ENCODE peak calls at places on chromosomes 16 and 17, in five cellular contexts. B, G, U, P and L are unnamed samples.
A peak's percentile ranks its signal among the peaks of the same experiment; 100 is the strongest.

GRCh38 chr16:27286446-27286845 is 17.9 kb upstream of the NSMCE1 start:
- DNase-seq in U (peak; percentile 97), B (no peak), P (no peak), G (no peak), L (no peak)

GRCh38 chr16:709651-710499 is 4.3 kb upstream of the FBXL16 start:
- DNase-seq in U (peak; percentile 92), G (no peak), P (no peak), B (no peak), L (peak; percentile 88)

GRCh38 chr17:43927101-43927935 is 15.0 kb downstream of the PPY start:
- DNase-seq in G (no peak), B (no peak), P (no peak), U (no peak), L (no peak)

GRCh38 chr17:54426287-54426886 is 474.3 kb upstream of the TOM1L1 start:
- DNase-seq in U (peak; percentile 5), P (no peak), G (no peak), B (peak; percentile 25), L (peak; percentile 15)

GRCh38 chr17:2416010-2416734 is 15.3 kb upstream of the MNT start:
- DNase-seq in G (peak; percentile 86), P (peak; percentile 93), U (peak; percentile 94), B (peak; percentile 81), L (peak; percentile 97)

GRCh38 chr16:30797670-30798309 is 10.8 kb upstream of the ZNF629 start:
- DNase-seq in B (peak; percentile 48), G (no peak), P (no peak), U (no peak), L (no peak)

GRCh38 chr17:17235212-17236174 is 1.5 kb downstream of the FLCN start:
- DNase-seq in B (no peak), U (peak; percentile 51), P (no peak), G (no peak), L (no peak)

GRCh38 chr16:49542391-49542891 is 168.8 kb downstream of the C16orf78 start:
- DNase-seq in P (no peak), G (no peak), B (no peak), U (peak; percentile 8), L (no peak)

GRCh38 chr16:8374586-8374985 is 215.7 kb downstream of the TMEM114 start:
- DNase-seq in P (no peak), B (no peak), G (no peak), U (peak; percentile 30), L (no peak)

GRCh38 chr17:43661699-43662431 is at the start of gene MEOX1:
- DNase-seq in G (no peak), U (peak; percentile 60), P (no peak), B (no peak), L (no peak)

GRCh38 chr17:19979917-19980770 is 2.5 kb upstream of the AKAP10 start:
- DNase-seq in U (peak; percentile 12), G (no peak), B (no peak), P (no peak), L (no peak)

GRCh38 chr17:17149520-17150449 is 56.3 kb downstream of the PLD6 start:
- DNase-seq in B (no peak), U (no peak), G (no peak), P (no peak), L (no peak)

GRCh38 chr16:68399456-68399855 is 48.9 kb downstream of the SMPD3 start:
- DNase-seq in B (no peak), G (no peak), P (no peak), U (no peak), L (no peak)

GRCh38 chr16:25198021-25198420 is 18.7 kb upstream of the AQP8 start:
- DNase-seq in P (no peak), G (no peak), B (no peak), U (peak; percentile 13), L (no peak)

GRCh38 chr16:1990336-1991134 is 765 bp downstream of the SYNGR3 start:
- DNase-seq in P (no peak), G (no peak), U (no peak), B (peak; percentile 58), L (no peak)

GRCh38 chr16:27721548-27722265 is 171.8 kb downstream of the KATNIP start:
- DNase-seq in P (no peak), B (no peak), U (peak; percentile 89), G (no peak), L (no peak)

GRCh38 chr17:19769946-19770652 is 22.0 kb upstream of the ALDH3A1 start:
- DNase-seq in P (peak; percentile 37), G (no peak), B (no peak), U (peak; percentile 14), L (no peak)

GRCh38 chr17:58786586-58787295 is 31.1 kb downstream of the PPM1E start:
- DNase-seq in G (no peak), P (no peak), B (no peak), U (peak; percentile 75), L (no peak)

GRCh38 chr16:79184464-79184863 is 416.1 kb downstream of the MAF start:
- DNase-seq in B (no peak), G (no peak), P (no peak), U (no peak), L (no peak)

GRCh38 chr17:45857977-45858708 is 13.5 kb downstream of the SPPL2C start:
- DNase-seq in P (no peak), U (peak; percentile 33), B (no peak), G (no peak), L (peak; percentile 45)

GRCh38 chr17:79627184-79627765 is 16.4 kb upstream of the RBFOX3 start:
- DNase-seq in B (no peak), G (no peak), P (peak; percentile 66), U (no peak), L (no peak)

GRCh38 chr17:64323774-64324173 is 60.7 kb upstream of the TEX2 start:
- DNase-seq in B (peak; percentile 47), G (no peak), P (no peak), U (no peak), L (no peak)
- TF ChIP-seq CTCF in B (no peak), G (no peak), P (no peak), U (no peak), L (no peak)

GRCh38 chr16:11575223-11575589 is 11.5 kb downstream of the LITAF start:
- DNase-seq in G (no peak), B (no peak), U (no peak), P (no peak), L (no peak)

GRCh38 chr16:11572301-11572995 is 14.3 kb downstream of the LITAF start:
- DNase-seq in U (no peak), B (no peak), P (no peak), G (peak; percentile 45), L (no peak)

GRCh38 chr16:11581677-11582076 is 5.0 kb downstream of the LITAF start:
- DNase-seq in B (no peak), P (no peak), U (no peak), G (no peak), L (no peak)

GRCh38 chr16:11580451-11581086 is 6.2 kb downstream of the LITAF start:
- DNase-seq in U (no peak), B (no peak), P (no peak), G (no peak), L (no peak)

GRCh38 chr16:11576427-11577289 is 10.1 kb downstream of the LITAF start:
- DNase-seq in B (peak; percentile 55), P (no peak), G (no peak), U (no peak), L (no peak)
- TF ChIP-seq CTCF in B (no peak), P (no peak), G (no peak), U (no peak), L (no peak)

DNA sequence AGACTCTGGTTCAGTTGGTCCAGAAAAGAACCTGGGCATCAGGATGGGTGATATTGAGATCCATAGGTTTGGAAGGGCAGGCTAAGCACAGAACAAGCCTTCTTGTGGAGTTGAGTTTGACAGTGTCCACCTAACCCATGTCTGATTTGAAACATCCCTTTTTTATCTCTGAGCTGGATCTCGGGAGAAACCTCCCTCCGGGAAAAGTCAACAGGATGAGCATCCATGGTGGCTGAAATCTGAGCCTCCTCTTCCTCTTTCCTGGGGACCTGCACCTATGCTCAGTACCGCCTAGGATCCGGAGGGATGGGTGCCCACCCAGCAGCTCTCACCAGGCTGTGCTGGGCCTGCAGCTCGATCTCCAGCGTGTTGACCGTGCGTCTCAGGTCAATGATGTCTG is 3.4 kb downstream of the KRT32 start:
- DNase-seq in B (no peak), G (no peak), P (no peak), U (no peak), L (no peak)
- TF ChIP-seq CTCF in B (no peak), G (no peak), P (no peak), U (no peak), L (no peak)

GRCh38 chr17:7173687-7174602 is 5.2 kb downstream of the ASGR1 start:
- DNase-seq in U (no peak), B (no peak), P (no peak), G (peak; percentile 26), L (peak; percentile 35)
- TF ChIP-seq CTCF in U (no peak), B (no peak), P (no peak), G (no peak), L (no peak)

GRCh38 chr17:41695954-41696720 is 7.5 kb downstream of the EIF1 start:
- DNase-seq in B (peak; percentile 90), P (peak; percentile 76), G (peak; percentile 59), U (peak; percentile 87), L (peak; percentile 69)
- TF ChIP-seq CTCF in B (peak; percentile 92), P (peak; percentile 94), G (peak; percentile 86), U (peak; percentile 76), L (peak; percentile 88)

GRCh38 chr16:65947951-65948350 is 418.5 kb upstream of the CDH5 start:
- DNase-seq in P (no peak), B (no peak), U (no peak), G (no peak), L (no peak)

GRCh38 chr16:65950211-65950610 is 416.3 kb upstream of the CDH5 start:
- DNase-seq in G (no peak), P (no peak), B (no peak), U (no peak), L (no peak)

DNA sequence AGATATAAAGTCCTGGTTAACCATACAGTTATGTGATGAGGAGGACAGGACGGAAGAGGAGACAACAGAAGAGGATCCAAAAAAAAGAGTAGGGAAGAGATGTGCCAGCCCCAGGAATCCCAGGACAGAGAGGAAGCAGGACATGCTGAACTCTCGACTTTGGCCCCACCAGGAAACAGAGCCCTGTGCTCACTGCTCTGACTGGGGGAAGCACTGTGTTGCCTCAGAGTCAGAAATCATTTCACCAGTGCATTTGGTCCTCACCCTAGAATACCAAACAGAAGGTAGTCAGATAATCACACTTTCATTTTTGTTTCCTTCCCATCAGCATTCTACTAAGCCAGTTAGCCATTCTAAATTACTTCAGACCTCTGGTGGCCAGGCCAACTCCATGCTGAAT is 421.0 kb upstream of the CDH5 start:
- DNase-seq in U (no peak), B (no peak), G (no peak), P (no peak), L (no peak)
- TF ChIP-seq CTCF in U (no peak), B (no peak), G (no peak), P (no peak), L (no peak)

GRCh38 chr17:63436523-63437110 is 9.5 kb downstream of the CYB561 start:
- DNase-seq in B (no peak), U (no peak), P (no peak), G (no peak), L (no peak)

GRCh38 chr17:63437287-63438091 is 8.6 kb downstream of the CYB561 start:
- DNase-seq in G (no peak), B (no peak), P (no peak), U (no peak), L (no peak)

GRCh38 chr17:63435681-63436522 is 10.2 kb downstream of the CYB561 start:
- DNase-seq in B (peak; percentile 75), P (no peak), G (no peak), U (no peak), L (no peak)

GRCh38 chr17:63433746-63434591 is 12.1 kb downstream of the CYB561 start:
- DNase-seq in G (no peak), P (no peak), U (peak; percentile 95), B (no peak), L (no peak)

GRCh38 chr17:63434951-63435571 is 11.0 kb downstream of the CYB561 start:
- DNase-seq in G (peak; percentile 32), P (no peak), U (peak; percentile 52), B (no peak), L (no peak)
- TF ChIP-seq CTCF in G (no peak), P (no peak), U (no peak), B (peak; percentile 44), L (no peak)